ENCODE peak calls at places on chromosomes 11 and 22, in ten cellular contexts. T is IMR-90, D is fibroblast of mammary gland, B is Calu3, R is epithelial cell of esophagus, G is endothelial cell, A is RWPE1, I is neural progenitor cell, C is AG09309, V is astrocyte of the spinal cord. Y is an unnamed sample.

GRCh38 chr11:20388096-20389055 is 860 bp downstream of the PRMT3 start:
- DNase-seq in V (peak; percentile 23), G (no peak), A (peak; percentile 18), D (peak; percentile 18), B (peak; percentile 38), T (no peak), R (peak; percentile 21), C (no peak), I (no peak), Y (no peak)

GRCh38 chr22:27270818-27271510 is 530.6 kb downstream of the MN1 start:
- DNase-seq in I (peak; percentile 27), V (no peak), B (no peak), T (no peak), G (no peak), A (no peak), D (no peak), R (no peak), C (no peak), Y (no peak)

GRCh38 chr11:57179701-57180100 is 2.1 kb upstream of the LRRC55 start:
- DNase-seq in C (no peak), I (no peak), T (no peak), B (no peak), V (no peak), A (no peak), G (no peak), R (no peak), D (no peak), Y (no peak)

GRCh38 chr11:68214173-68215086 is 1.3 kb upstream of the KMT5B start:
- DNase-seq in G (peak; percentile 35), C (no peak), I (peak; percentile 62), B (no peak), A (no peak), T (no peak), R (peak; percentile 21), V (no peak), D (no peak), Y (peak; percentile 56)

GRCh38 chr11:19116315-19116970 is 525 bp upstream of the ZDHHC13 start:
- DNase-seq in A (no peak), D (no peak), R (no peak), B (no peak), I (peak; percentile 11), V (no peak), G (no peak), T (no peak), C (no peak), Y (no peak)

GRCh38 chr11:75288846-75289760 is 48.5 kb downstream of the TPBGL start:
- DNase-seq in V (no peak), A (no peak), G (no peak), T (no peak), D (peak; percentile 60), R (no peak), I (no peak), C (no peak), B (no peak), Y (no peak)

GRCh38 chr11:43756575-43756974 is 76.0 kb downstream of the HSD17B12 start:
- DNase-seq in T (peak; percentile 78), V (peak; percentile 23), C (no peak), D (peak; percentile 47), I (no peak), R (peak; percentile 31), G (no peak), A (no peak), B (no peak), Y (no peak)

GRCh38 chr11:69209421-69209820 is 53.7 kb downstream of the SMIM38 start:
- DNase-seq in A (no peak), C (no peak), I (no peak), B (no peak), T (no peak), V (no peak), R (no peak), G (no peak), D (no peak), Y (no peak)

GRCh38 chr22:46614070-46614931 is 5.9 kb upstream of the GRAMD4 start:
- DNase-seq in B (no peak), C (no peak), I (no peak), A (no peak), V (no peak), D (no peak), R (no peak), G (no peak), T (no peak), Y (no peak)

GRCh38 chr22:36282078-36282831 is 29.3 kb downstream of the APOL1 start:
- DNase-seq in V (no peak), I (no peak), G (no peak), R (no peak), A (no peak), C (no peak), D (no peak), T (no peak), B (no peak), Y (no peak)

GRCh38 chr11:78158987-78159662 is 19.7 kb upstream of the ALG8 start:
- DNase-seq in D (no peak), T (peak; percentile 16), B (no peak), G (no peak), C (no peak), V (no peak), I (no peak), R (no peak), A (no peak), Y (no peak)

DNA sequence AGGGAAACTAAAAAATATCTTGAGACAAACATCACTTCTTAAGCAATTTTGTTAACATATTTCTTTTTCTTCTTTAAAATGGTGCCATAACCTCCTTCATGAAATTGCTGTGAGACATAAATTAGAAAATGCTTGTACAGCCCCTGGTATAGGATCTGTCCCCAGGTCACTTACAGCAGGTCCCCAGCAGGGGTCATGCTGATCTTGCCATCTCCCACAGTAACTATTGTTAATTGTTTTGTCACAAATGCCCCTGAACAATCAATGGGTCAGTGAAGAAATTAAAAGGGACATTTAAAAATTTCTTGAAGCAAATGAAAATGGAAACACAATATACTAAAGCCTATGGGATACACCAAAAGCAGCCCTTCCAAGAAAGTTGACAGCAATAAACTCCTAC is 99.8 kb upstream of the OR4B1 start:
- DNase-seq in R (peak; percentile 31), V (no peak), D (peak; percentile 21), G (peak; percentile 42), T (no peak), C (no peak), I (peak; percentile 37), B (peak; percentile 39), A (no peak), Y (no peak)
- TF ChIP-seq CTCF in R (peak; percentile 52), V (peak; percentile 40), D (peak; percentile 52), G (peak; percentile 72), T (peak; percentile 15), C (peak; percentile 51), I (peak; percentile 43), B (peak; percentile 58), A (peak; percentile 28), Y (no peak)

GRCh38 chr22:38215156-38216038 is 13.6 kb downstream of the MAFF start:
- DNase-seq in T (no peak), C (no peak), A (no peak), B (no peak), I (no peak), G (no peak), V (no peak), D (no peak), R (no peak), Y (no peak)

GRCh38 chr22:38211556-38211955 is 9.8 kb downstream of the MAFF start:
- DNase-seq in A (no peak), V (no peak), B (no peak), G (no peak), I (no peak), D (no peak), T (no peak), R (no peak), C (no peak), Y (no peak)

GRCh38 chr22:38214248-38215056 is 12.7 kb downstream of the MAFF start:
- DNase-seq in B (no peak), G (peak; percentile 75), T (peak; percentile 49), R (peak; percentile 72), C (no peak), A (no peak), V (peak; percentile 71), D (no peak), I (peak; percentile 88), Y (peak; percentile 43)

GRCh38 chr22:38212442-38212841 is 10.6 kb downstream of the MAFF start:
- DNase-seq in I (no peak), D (no peak), A (no peak), R (no peak), T (no peak), V (no peak), B (no peak), G (no peak), C (no peak), Y (no peak)

DNA sequence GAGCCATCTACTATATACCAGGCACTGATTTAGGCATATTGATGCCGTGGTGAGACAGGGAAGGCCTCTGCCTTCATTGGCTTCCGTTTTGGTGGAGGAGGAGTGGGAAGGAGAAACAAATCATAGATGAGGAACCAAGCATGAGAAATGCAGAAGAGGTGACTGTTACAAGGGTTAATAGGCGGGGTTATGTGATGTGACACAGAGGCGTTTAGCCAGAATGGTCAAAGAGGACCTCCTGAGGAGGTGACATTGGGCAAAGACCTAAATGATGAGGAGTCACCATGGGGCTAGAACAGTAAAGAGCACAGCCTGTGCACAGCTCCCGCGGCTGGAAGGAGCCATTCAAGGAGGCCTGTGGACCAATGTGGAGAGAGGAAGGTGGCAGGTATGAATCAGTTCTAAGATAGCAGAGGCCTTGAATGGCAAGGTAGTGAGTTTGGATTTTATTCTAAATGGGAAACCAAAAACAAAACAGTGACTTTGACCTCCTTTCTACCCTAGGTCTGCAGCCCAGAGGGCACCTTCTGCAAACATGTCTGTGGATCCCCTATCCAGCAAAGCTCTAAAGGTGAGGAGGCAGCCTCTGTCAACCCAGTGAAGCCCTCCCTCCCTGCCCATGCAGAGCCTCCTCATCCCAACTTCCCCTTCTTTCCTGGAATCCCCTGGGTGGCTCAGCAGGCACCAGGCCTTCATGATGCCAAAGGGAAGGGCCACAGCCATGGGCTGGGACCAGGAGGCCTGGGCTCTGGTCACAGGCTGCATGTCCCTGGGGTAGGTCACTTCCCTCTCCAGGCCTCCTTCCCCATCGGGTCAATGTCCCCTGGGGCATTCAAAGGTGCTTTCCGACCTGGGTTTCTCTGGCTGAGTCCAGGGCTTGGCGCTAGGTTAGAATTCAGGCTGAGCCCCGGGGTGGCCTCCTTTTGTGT is 11.8 kb downstream of the MAFF start:
- DNase-seq in R (no peak), I (no peak), V (no peak), B (no peak), T (no peak), G (no peak), A (no peak), C (no peak), D (no peak), Y (no peak)
- TF ChIP-seq CTCF in R (no peak), I (no peak), V (no peak), B (no peak), T (no peak), G (no peak), A (no peak), C (no peak), D (no peak), Y (no peak)

GRCh38 chr11:123429851-123430735 is at the start of gene GRAMD1B:
- DNase-seq in B (peak; percentile 2), G (peak; percentile 86), C (peak; percentile 44), I (peak; percentile 95), R (peak; percentile 11), T (peak; percentile 90), D (peak; percentile 37), A (peak; percentile 40), V (peak; percentile 84), Y (peak; percentile 54)
- TF ChIP-seq CTCF in B (no peak), G (no peak), C (peak; percentile 29), I (peak; percentile 34), R (no peak), T (peak; percentile 21), D (no peak), A (no peak), V (peak; percentile 32), Y (no peak)

GRCh38 chr11:64088159-64089026 is 52.7 kb downstream of the FLRT1 start:
- DNase-seq in T (no peak), B (no peak), I (peak; percentile 72), R (peak; percentile 29), G (peak; percentile 27), A (no peak), C (no peak), D (no peak), V (no peak), Y (no peak)
- TF ChIP-seq CTCF in T (no peak), B (peak; percentile 53), I (peak; percentile 60), R (peak; percentile 49), G (no peak), A (peak; percentile 21), C (no peak), D (peak; percentile 11), V (peak; percentile 20), Y (no peak)

Y was measured in mesothelial cell of epicardium.